ENCODE peak calls at places on chromosomes 12 and 14, in ten cellular contexts. One of them, this sample, is unnamed.

GRCh38 chr12:30847259-30847658 is 79.3 kb upstream of the TSPAN11 start:
- DNase-seq in tibial nerve: no peak
- DNase-seq in effector memory CD4-positive, alpha-beta T cell: no peak
- DNase-seq in amniotic stem cell: peak
- DNase-seq in GM23338: peak
- DNase-seq in T47D: peak
- DNase-seq in body of pancreas: peak
- DNase-seq in transverse colon: no peak
- DNase-seq in stomach: no peak
- DNase-seq in skeletal muscle cell: no peak
- DNase-seq in this sample: peak

GRCh38 chr12:32115404-32116104 is 8.9 kb downstream of the BICD1 start:
- DNase-seq in tibial nerve: peak
- DNase-seq in effector memory CD4-positive, alpha-beta T cell: no peak
- DNase-seq in amniotic stem cell: peak
- DNase-seq in GM23338: no peak
- DNase-seq in T47D: peak
- DNase-seq in body of pancreas: peak
- DNase-seq in transverse colon: peak
- DNase-seq in stomach: peak
- DNase-seq in skeletal muscle cell: peak
- DNase-seq in this sample: peak

GRCh38 chr14:38255673-38256357 is at the start of gene CLEC14A:
- DNase-seq in tibial nerve: peak
- DNase-seq in effector memory CD4-positive, alpha-beta T cell: no peak
- DNase-seq in amniotic stem cell: no peak
- DNase-seq in GM23338: peak
- DNase-seq in T47D: no peak
- DNase-seq in body of pancreas: peak
- DNase-seq in transverse colon: no peak
- DNase-seq in stomach: no peak
- DNase-seq in skeletal muscle cell: no peak
- DNase-seq in this sample: no peak

GRCh38 chr14:106848330-106849121 is 1322.1 kb downstream of the TMEM121 start:
- DNase-seq in tibial nerve: no peak
- DNase-seq in effector memory CD4-positive, alpha-beta T cell: no peak
- DNase-seq in amniotic stem cell: no peak
- DNase-seq in GM23338: no peak
- DNase-seq in T47D: peak
- DNase-seq in body of pancreas: peak
- DNase-seq in transverse colon: peak
- DNase-seq in stomach: no peak
- DNase-seq in skeletal muscle cell: no peak
- DNase-seq in this sample: no peak

GRCh38 chr12:2851931-2852330 is 4.9 kb downstream of the TEX52 start:
- DNase-seq in tibial nerve: no peak
- DNase-seq in effector memory CD4-positive, alpha-beta T cell: no peak
- DNase-seq in amniotic stem cell: no peak
- DNase-seq in GM23338: no peak
- DNase-seq in T47D: no peak
- DNase-seq in body of pancreas: no peak
- DNase-seq in transverse colon: no peak
- DNase-seq in stomach: no peak
- DNase-seq in skeletal muscle cell: no peak
- DNase-seq in this sample: no peak

GRCh38 chr12:8628731-8629130 is 16.1 kb upstream of the AICDA start:
- DNase-seq in tibial nerve: no peak
- DNase-seq in effector memory CD4-positive, alpha-beta T cell: no peak
- DNase-seq in amniotic stem cell: no peak
- DNase-seq in GM23338: no peak
- DNase-seq in T47D: no peak
- DNase-seq in body of pancreas: no peak
- DNase-seq in transverse colon: no peak
- DNase-seq in stomach: no peak
- DNase-seq in skeletal muscle cell: no peak
- DNase-seq in this sample: no peak

GRCh38 chr14:24851837-24852236 is 198.1 kb downstream of the STXBP6 start:
- DNase-seq in tibial nerve: no peak
- DNase-seq in effector memory CD4-positive, alpha-beta T cell: no peak
- DNase-seq in amniotic stem cell: no peak
- DNase-seq in GM23338: no peak
- DNase-seq in T47D: no peak
- DNase-seq in body of pancreas: no peak
- DNase-seq in transverse colon: no peak
- DNase-seq in stomach: no peak
- DNase-seq in skeletal muscle cell: no peak
- DNase-seq in this sample: no peak

GRCh38 chr14:35758523-35759129 is 50.5 kb downstream of the RALGAPA1 start:
- DNase-seq in tibial nerve: no peak
- DNase-seq in effector memory CD4-positive, alpha-beta T cell: no peak
- DNase-seq in amniotic stem cell: no peak
- DNase-seq in GM23338: no peak
- DNase-seq in T47D: no peak
- DNase-seq in body of pancreas: no peak
- DNase-seq in transverse colon: no peak
- DNase-seq in stomach: no peak
- DNase-seq in skeletal muscle cell: no peak
- DNase-seq in this sample: no peak

GRCh38 chr14:61765225-61765943 is 3.2 kb downstream of the SNAPC1 start:
- DNase-seq in tibial nerve: no peak
- DNase-seq in effector memory CD4-positive, alpha-beta T cell: no peak
- DNase-seq in amniotic stem cell: no peak
- DNase-seq in GM23338: no peak
- DNase-seq in T47D: no peak
- DNase-seq in body of pancreas: no peak
- DNase-seq in transverse colon: no peak
- DNase-seq in stomach: no peak
- DNase-seq in skeletal muscle cell: no peak
- DNase-seq in this sample: peak

GRCh38 chr14:73245401-73246325 is 8.4 kb downstream of the PAPLN start:
- DNase-seq in tibial nerve: no peak
- DNase-seq in effector memory CD4-positive, alpha-beta T cell: peak
- DNase-seq in amniotic stem cell: no peak
- DNase-seq in GM23338: peak
- DNase-seq in T47D: no peak
- DNase-seq in body of pancreas: peak
- DNase-seq in transverse colon: peak
- DNase-seq in stomach: peak
- DNase-seq in skeletal muscle cell: no peak
- DNase-seq in this sample: peak

GRCh38 chr12:122891661-122892525 is 4.0 kb downstream of the VPS37B start:
- DNase-seq in tibial nerve: no peak
- DNase-seq in effector memory CD4-positive, alpha-beta T cell: no peak
- DNase-seq in amniotic stem cell: peak
- DNase-seq in GM23338: peak
- DNase-seq in T47D: peak
- DNase-seq in body of pancreas: no peak
- DNase-seq in transverse colon: no peak
- DNase-seq in stomach: no peak
- DNase-seq in skeletal muscle cell: peak
- DNase-seq in this sample: peak

GRCh38 chr12:115103884-115104883 is 420.2 kb upstream of the TBX3 start:
- DNase-seq in tibial nerve: no peak
- DNase-seq in effector memory CD4-positive, alpha-beta T cell: no peak
- DNase-seq in amniotic stem cell: no peak
- DNase-seq in GM23338: no peak
- DNase-seq in T47D: peak
- DNase-seq in body of pancreas: peak
- DNase-seq in transverse colon: no peak
- DNase-seq in stomach: no peak
- DNase-seq in skeletal muscle cell: peak
- DNase-seq in this sample: no peak